ENCODE peak calls at places on chromosomes 5 and 9, in four cellular contexts. I is fibroblast of lung, N is astrocyte of the spinal cord, Z is foreskin fibroblast. R is an unnamed sample.

GRCh38 chr5:111585291-111585690 is 73.0 kb upstream of the STARD4 start:
- DNase-seq in I (no peak), N (no peak), Z (no peak), R (no peak)

GRCh38 chr5:107184066-107184465 is 486.7 kb downstream of the EFNA5 start:
- DNase-seq in I (no peak), N (no peak), Z (no peak), R (no peak)

GRCh38 chr5:33379757-33380156 is 61.0 kb upstream of the TARS1 start:
- DNase-seq in I (peak), N (no peak), Z (peak), R (no peak)

GRCh38 chr9:71895955-71896354 is 15.0 kb downstream of the ABHD17B start:
- DNase-seq in I (no peak), N (no peak), Z (no peak), R (no peak)

GRCh38 chr9:89933578-89933977 is 328.8 kb downstream of the GADD45G start:
- DNase-seq in I (no peak), N (no peak), Z (no peak), R (no peak)

GRCh38 chr5:179874136-179874535 is 15.5 kb upstream of the MRNIP start:
- DNase-seq in I (no peak), N (no peak), Z (no peak), R (no peak)

GRCh38 chr5:2239237-2239910 is 356.6 kb upstream of the IRX4 start:
- DNase-seq in I (no peak), N (no peak), Z (no peak), R (no peak)

GRCh38 chr9:130243015-130243881 is 22.3 kb upstream of the HMCN2 start:
- DNase-seq in I (peak), N (peak), Z (peak), R (peak)

GRCh38 chr9:77194423-77194822 is 17.1 kb downstream of the VPS13A start:
- DNase-seq in I (no peak), N (no peak), Z (no peak), R (no peak)

GRCh38 chr9:115651456-115651855 is 502.1 kb upstream of the PAPPA start:
- DNase-seq in I (peak), N (no peak), Z (peak), R (no peak)

GRCh38 chr5:43547532-43547931 is 9.3 kb downstream of the PAIP1 start:
- DNase-seq in I (no peak), N (no peak), Z (no peak), R (no peak)

GRCh38 chr5:169202969-169203368 is 98.0 kb downstream of the SLIT3 start:
- DNase-seq in I (no peak), N (no peak), Z (peak), R (no peak)

GRCh38 chr9:99075246-99075912 is 29.5 kb upstream of the TGFBR1 start:
- DNase-seq in I (no peak), N (peak), Z (peak), R (no peak)

GRCh38 chr9:38386319-38386895 is 6.1 kb upstream of the ALDH1B1 start:
- DNase-seq in I (no peak), N (no peak), Z (no peak), R (no peak)

GRCh38 chr5:95806687-95807086 is 15.8 kb downstream of the GLRX start:
- DNase-seq in I (no peak), N (no peak), Z (no peak), R (no peak)

GRCh38 chr9:84966876-84967830 is 297.6 kb downstream of the NTRK2 start:
- DNase-seq in I (no peak), N (no peak), Z (peak), R (no peak)
- TF ChIP-seq CTCF in I (no peak), N (peak), Z (no peak), R (no peak)

DNA sequence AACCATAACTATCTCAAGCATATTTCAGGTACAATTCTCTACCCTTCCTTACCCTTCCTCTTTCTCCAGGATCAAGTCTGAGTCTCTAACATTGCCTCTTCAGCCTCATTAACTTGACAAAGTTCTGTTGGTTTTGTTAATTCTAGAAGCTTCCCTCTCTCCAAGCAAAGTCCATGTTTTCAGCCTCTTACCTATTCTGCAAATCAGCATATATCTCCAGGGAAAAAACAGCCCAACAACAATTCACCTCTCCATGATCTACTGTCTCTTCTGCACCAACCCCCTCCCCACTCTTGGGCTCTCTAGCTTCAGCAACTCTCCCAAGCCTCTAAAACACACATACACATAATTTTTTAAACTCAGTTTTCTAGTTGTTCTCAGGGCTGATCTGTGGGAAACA is 72.2 kb downstream of the LIX1 start:
- DNase-seq in I (no peak), N (no peak), Z (no peak), R (no peak)
- H3K4me3 ChIP-seq in I (no peak), N (no peak), Z (no peak), R (no peak)

GRCh38 chr5:142327111-142327842 is 2.5 kb upstream of the SPRY4 start:
- DNase-seq in I (peak), N (peak), Z (peak), R (no peak)
- TF ChIP-seq CTCF in I (peak), N (no peak), Z (peak), R (peak)

DNA sequence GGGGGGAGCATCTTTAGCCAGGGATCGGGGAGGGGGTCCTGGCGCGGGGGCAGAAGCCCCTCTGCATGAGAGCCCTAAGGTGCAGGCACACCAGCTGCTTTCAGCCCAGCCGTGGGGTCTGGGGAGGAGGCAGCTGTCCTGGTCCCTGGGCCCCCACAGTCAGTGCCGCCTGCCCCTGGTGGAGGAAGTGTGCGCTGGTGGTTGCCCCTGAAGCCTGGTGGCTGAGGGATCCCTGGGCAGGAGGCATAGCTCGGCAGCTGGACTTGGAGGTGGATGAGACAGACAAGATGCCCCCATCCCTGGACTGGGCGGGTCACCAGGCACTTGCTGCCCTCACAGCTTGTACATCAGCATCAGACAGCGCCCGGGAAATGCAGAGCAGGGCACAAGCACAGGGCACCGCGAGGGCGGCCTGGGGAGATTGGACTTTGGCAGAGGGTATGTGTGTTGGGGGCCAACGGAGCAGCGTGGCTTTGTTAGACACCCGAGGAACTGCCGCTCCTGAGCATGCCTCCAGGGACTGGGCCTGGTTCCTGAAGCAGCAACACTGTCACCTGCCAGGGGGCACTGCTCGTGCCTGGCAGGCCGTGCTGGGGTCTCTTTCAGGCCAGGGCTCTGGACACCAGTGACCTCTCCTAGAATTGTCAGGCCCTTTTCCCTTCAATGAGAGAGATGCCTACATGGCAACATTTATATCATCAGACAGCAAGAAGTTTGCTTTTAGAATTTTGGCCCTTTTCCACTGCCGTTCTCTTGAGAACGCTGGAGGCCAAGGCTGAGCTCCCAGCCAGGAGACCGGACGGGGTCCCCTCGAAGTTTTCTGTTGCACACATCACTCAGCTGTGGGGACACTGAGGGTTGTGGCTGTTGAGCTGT is 41.9 kb upstream of the CTSL start:
- DNase-seq in I (no peak), N (no peak), Z (no peak), R (no peak)
- H3K4me3 ChIP-seq in I (no peak), N (no peak), Z (no peak), R (no peak)

GRCh38 chr9:94908041-94908563 is 181.6 kb downstream of the AOPEP start:
- DNase-seq in I (no peak), N (peak), Z (no peak), R (no peak)
- TF ChIP-seq CTCF in I (no peak), N (no peak), Z (no peak), R (no peak)

DNA sequence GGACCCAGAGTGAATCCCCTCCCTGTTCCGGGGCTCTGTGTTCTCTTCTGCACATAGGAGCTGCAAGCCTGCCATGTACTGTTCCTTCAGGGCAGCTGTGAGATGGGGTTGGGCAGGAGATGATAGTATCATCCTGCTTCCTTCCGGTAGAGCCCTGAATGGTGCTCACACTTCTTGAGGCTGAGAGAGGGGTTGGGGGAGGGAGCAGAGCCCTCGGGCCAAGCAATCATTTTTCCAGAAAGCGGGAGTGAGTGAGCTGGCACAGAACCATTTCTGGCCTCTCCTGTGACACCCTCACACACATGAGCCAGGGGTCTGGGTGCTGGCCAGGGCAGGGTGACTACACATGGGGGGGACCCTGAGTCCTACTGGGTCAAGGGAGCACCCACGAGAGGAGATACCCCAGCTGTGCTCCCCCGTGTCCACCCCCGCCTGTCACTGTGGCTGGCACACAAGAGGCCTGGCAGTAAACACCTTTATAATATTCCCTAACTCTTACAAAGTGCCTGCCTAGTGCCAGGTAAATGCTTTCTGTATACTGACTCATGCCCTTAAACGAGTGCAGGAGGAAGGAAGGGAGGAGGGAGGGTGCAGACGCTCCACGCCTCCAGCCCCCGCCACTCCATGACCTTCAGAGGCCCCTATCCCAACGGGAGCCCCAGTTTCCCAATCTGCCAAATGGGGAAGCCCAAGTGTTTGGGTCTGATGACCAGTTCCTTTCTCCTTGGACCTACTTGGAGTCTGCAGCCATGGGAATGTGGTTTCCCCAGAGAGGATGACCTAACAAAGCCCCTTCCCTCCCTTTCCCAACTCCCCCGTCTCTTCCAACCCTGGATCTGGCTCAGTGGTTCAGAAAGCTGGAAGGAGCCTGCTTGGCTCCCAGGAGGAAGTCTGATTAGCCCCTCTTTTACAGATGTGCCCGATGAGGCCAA is 15.5 kb downstream of the AKNA start:
- DNase-seq in I (no peak), N (no peak), Z (peak), R (no peak)
- H3K4me3 ChIP-seq in I (no peak), N (no peak), Z (no peak), R (no peak)

GRCh38 chr5:6319116-6319515 is 59.2 kb downstream of the MED10 start:
- DNase-seq in I (no peak), N (no peak), Z (no peak), R (no peak)

GRCh38 chr5:6321078-6321477 is 57.3 kb downstream of the MED10 start:
- DNase-seq in I (no peak), N (no peak), Z (no peak), R (no peak)

GRCh38 chr5:6315580-6315979 is 62.8 kb downstream of the MED10 start:
- DNase-seq in I (no peak), N (no peak), Z (no peak), R (no peak)

GRCh38 chr5:6322163-6322713 is 56.1 kb downstream of the MED10 start:
- DNase-seq in I (no peak), N (no peak), Z (no peak), R (no peak)

DNA sequence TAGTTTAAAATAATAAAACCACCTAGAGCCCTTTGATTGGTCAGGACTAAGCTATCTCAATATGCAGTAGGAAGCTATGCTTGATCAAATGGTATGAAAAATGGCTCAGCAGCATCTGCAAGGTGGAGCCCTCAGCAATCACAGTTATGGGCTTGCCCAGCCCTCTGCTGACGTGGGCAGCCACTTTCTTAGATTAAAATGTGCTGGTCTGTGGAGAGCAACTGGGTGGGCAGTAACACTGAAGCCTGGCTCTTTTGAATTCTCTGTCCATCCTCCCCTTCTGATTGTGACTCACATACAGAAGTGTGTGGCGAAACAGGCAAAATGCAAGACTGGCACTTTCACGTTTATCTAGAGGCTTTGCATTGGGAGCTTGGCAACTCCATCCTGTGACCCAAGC is 61.2 kb downstream of the MED10 start:
- DNase-seq in I (no peak), N (no peak), Z (no peak), R (no peak)
- TF ChIP-seq CTCF in I (no peak), N (no peak), Z (no peak), R (no peak)

DNA sequence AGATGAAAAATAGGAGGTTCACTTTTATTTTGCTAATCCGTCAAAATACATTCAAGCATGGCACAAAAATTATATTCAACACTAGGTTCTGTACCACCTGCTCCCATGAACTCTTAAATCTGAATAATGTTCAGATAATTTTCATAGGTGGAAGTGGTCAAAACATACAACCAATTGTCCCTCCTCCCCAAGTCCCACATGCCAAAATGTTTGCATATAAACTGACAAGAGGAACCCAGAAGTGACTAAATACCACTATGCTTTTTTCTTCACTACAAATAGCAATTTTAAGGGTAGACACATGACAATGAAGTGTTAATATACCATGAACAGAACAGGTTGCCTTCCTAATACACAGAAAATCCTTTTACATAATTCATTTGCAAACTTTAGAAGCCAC is 3.7 kb downstream of the HNRNPA0 start:
- DNase-seq in I (no peak), N (no peak), Z (no peak), R (no peak)
- H3K4me3 ChIP-seq in I (no peak), N (no peak), Z (no peak), R (no peak)

R was measured in AG04450.